ENCODE peak calls at places on chromosomes 13 and 19, in nine cellular contexts. One of them, this sample, is unnamed.

GRCh38 chr13:63161219-63161618 is 1745.6 kb upstream of the PCDH20 start:
- DNase-seq in ascending aorta: no peak
- DNase-seq in heart left ventricle: no peak
- DNase-seq in fibroblast of pulmonary artery: peak; percentile 7
- DNase-seq in CD8-positive, alpha-beta T cell: no peak
- DNase-seq in upper lobe of right lung: no peak
- DNase-seq in uterus: no peak
- DNase-seq in choroid plexus epithelial cell: peak; percentile 11
- DNase-seq in tibial nerve: no peak
- DNase-seq in this sample: no peak

GRCh38 chr13:23609414-23610186 is 39.4 kb downstream of the TNFRSF19 start:
- DNase-seq in ascending aorta: no peak
- DNase-seq in choroid plexus epithelial cell: peak; percentile 89
- DNase-seq in fibroblast of pulmonary artery: peak; percentile 59
- DNase-seq in CD8-positive, alpha-beta T cell: no peak
- DNase-seq in uterus: peak; percentile 57
- DNase-seq in heart left ventricle: no peak
- DNase-seq in upper lobe of right lung: no peak
- DNase-seq in tibial nerve: peak; percentile 38
- DNase-seq in this sample: peak; percentile 65

GRCh38 chr13:35874704-35875103 is 256.5 kb downstream of the DCLK1 start:
- DNase-seq in choroid plexus epithelial cell: no peak
- DNase-seq in fibroblast of pulmonary artery: no peak
- DNase-seq in upper lobe of right lung: no peak
- DNase-seq in heart left ventricle: peak; percentile 56
- DNase-seq in CD8-positive, alpha-beta T cell: no peak
- DNase-seq in uterus: no peak
- DNase-seq in ascending aorta: no peak
- DNase-seq in tibial nerve: no peak
- DNase-seq in this sample: no peak

GRCh38 chr13:73984949-73985691 is 149.1 kb downstream of the KLF12 start:
- DNase-seq in fibroblast of pulmonary artery: peak; percentile 36
- DNase-seq in choroid plexus epithelial cell: no peak
- DNase-seq in ascending aorta: no peak
- DNase-seq in upper lobe of right lung: peak; percentile 68
- DNase-seq in heart left ventricle: no peak
- DNase-seq in CD8-positive, alpha-beta T cell: peak; percentile 74
- DNase-seq in tibial nerve: no peak
- DNase-seq in uterus: no peak
- DNase-seq in this sample: no peak

GRCh38 chr19:5143471-5144411 is 174.8 kb downstream of the KDM4B start:
- DNase-seq in tibial nerve: no peak
- DNase-seq in fibroblast of pulmonary artery: no peak
- DNase-seq in uterus: no peak
- DNase-seq in ascending aorta: no peak
- DNase-seq in choroid plexus epithelial cell: no peak
- DNase-seq in upper lobe of right lung: no peak
- DNase-seq in heart left ventricle: no peak
- DNase-seq in CD8-positive, alpha-beta T cell: no peak
- DNase-seq in this sample: no peak

GRCh38 chr19:6423499-6424189 is 967 bp downstream of the KHSRP start:
- DNase-seq in CD8-positive, alpha-beta T cell: peak; percentile 18
- DNase-seq in choroid plexus epithelial cell: peak; percentile 66
- DNase-seq in fibroblast of pulmonary artery: peak; percentile 55
- DNase-seq in ascending aorta: no peak
- DNase-seq in heart left ventricle: peak; percentile 36
- DNase-seq in uterus: peak; percentile 21
- DNase-seq in upper lobe of right lung: no peak
- DNase-seq in tibial nerve: no peak
- DNase-seq in this sample: no peak

GRCh38 chr19:31304877-31305312 is 44.3 kb downstream of the TSHZ3 start:
- DNase-seq in ascending aorta: no peak
- DNase-seq in choroid plexus epithelial cell: peak; percentile 59
- DNase-seq in upper lobe of right lung: peak; percentile 50
- DNase-seq in uterus: no peak
- DNase-seq in heart left ventricle: no peak
- DNase-seq in fibroblast of pulmonary artery: peak; percentile 3
- DNase-seq in CD8-positive, alpha-beta T cell: no peak
- DNase-seq in tibial nerve: peak; percentile 29
- DNase-seq in this sample: no peak

GRCh38 chr13:23674795-23675640 is 104.8 kb downstream of the TNFRSF19 start:
- DNase-seq in choroid plexus epithelial cell: peak; percentile 79
- DNase-seq in upper lobe of right lung: no peak
- DNase-seq in uterus: no peak
- DNase-seq in tibial nerve: no peak
- DNase-seq in heart left ventricle: no peak
- DNase-seq in ascending aorta: no peak
- DNase-seq in fibroblast of pulmonary artery: peak; percentile 83
- DNase-seq in CD8-positive, alpha-beta T cell: no peak
- DNase-seq in this sample: peak; percentile 62

GRCh38 chr19:4161415-4162077 is 8.1 kb downstream of the CREB3L3 start:
- DNase-seq in heart left ventricle: no peak
- DNase-seq in uterus: no peak
- DNase-seq in choroid plexus epithelial cell: no peak
- DNase-seq in fibroblast of pulmonary artery: no peak
- DNase-seq in CD8-positive, alpha-beta T cell: no peak
- DNase-seq in ascending aorta: no peak
- DNase-seq in upper lobe of right lung: no peak
- DNase-seq in tibial nerve: no peak
- DNase-seq in this sample: no peak

GRCh38 chr19:11137542-11138384 is 17.8 kb downstream of the SPC24 start:
- DNase-seq in choroid plexus epithelial cell: peak; percentile 92
- DNase-seq in uterus: peak; percentile 91
- DNase-seq in heart left ventricle: peak; percentile 89
- DNase-seq in ascending aorta: peak; percentile 25
- DNase-seq in fibroblast of pulmonary artery: peak; percentile 91
- DNase-seq in CD8-positive, alpha-beta T cell: peak; percentile 52
- DNase-seq in upper lobe of right lung: peak; percentile 84
- DNase-seq in tibial nerve: peak; percentile 91
- DNase-seq in this sample: peak; percentile 73

GRCh38 chr19:31140717-31141116 is 208.5 kb downstream of the TSHZ3 start:
- DNase-seq in CD8-positive, alpha-beta T cell: no peak
- DNase-seq in upper lobe of right lung: no peak
- DNase-seq in tibial nerve: no peak
- DNase-seq in ascending aorta: no peak
- DNase-seq in choroid plexus epithelial cell: peak; percentile 60
- DNase-seq in fibroblast of pulmonary artery: peak; percentile 58
- DNase-seq in heart left ventricle: no peak
- DNase-seq in uterus: no peak
- DNase-seq in this sample: no peak

GRCh38 chr19:10454267-10454666 is 33.9 kb downstream of the PDE4A start:
- DNase-seq in ascending aorta: no peak
- DNase-seq in choroid plexus epithelial cell: peak; percentile 41
- DNase-seq in CD8-positive, alpha-beta T cell: no peak
- DNase-seq in fibroblast of pulmonary artery: no peak
- DNase-seq in tibial nerve: no peak
- DNase-seq in uterus: no peak
- DNase-seq in upper lobe of right lung: no peak
- DNase-seq in heart left ventricle: no peak
- DNase-seq in this sample: no peak

GRCh38 chr13:24865158-24865557 is 101.2 kb downstream of the RNF17 start:
- DNase-seq in ascending aorta: no peak
- DNase-seq in fibroblast of pulmonary artery: peak; percentile 27
- DNase-seq in heart left ventricle: no peak
- DNase-seq in tibial nerve: no peak
- DNase-seq in uterus: no peak
- DNase-seq in CD8-positive, alpha-beta T cell: no peak
- DNase-seq in upper lobe of right lung: no peak
- DNase-seq in choroid plexus epithelial cell: peak; percentile 42
- DNase-seq in this sample: no peak

GRCh38 chr13:44273991-44274810 is 99.4 kb upstream of the SERP2 start:
- DNase-seq in uterus: peak; percentile 45
- DNase-seq in fibroblast of pulmonary artery: peak; percentile 58
- DNase-seq in tibial nerve: no peak
- DNase-seq in CD8-positive, alpha-beta T cell: peak; percentile 13
- DNase-seq in ascending aorta: no peak
- DNase-seq in heart left ventricle: no peak
- DNase-seq in choroid plexus epithelial cell: peak; percentile 65
- DNase-seq in upper lobe of right lung: no peak
- DNase-seq in this sample: no peak

GRCh38 chr19:13597625-13598024 is 91.3 kb upstream of the CACNA1A start:
- DNase-seq in heart left ventricle: peak; percentile 40
- DNase-seq in fibroblast of pulmonary artery: peak; percentile 83
- DNase-seq in tibial nerve: peak; percentile 47
- DNase-seq in ascending aorta: no peak
- DNase-seq in choroid plexus epithelial cell: peak; percentile 85
- DNase-seq in upper lobe of right lung: no peak
- DNase-seq in CD8-positive, alpha-beta T cell: peak; percentile 42
- DNase-seq in uterus: peak; percentile 33
- DNase-seq in this sample: peak; percentile 46

GRCh38 chr13:22128413-22129198 is 457.7 kb downstream of the FGF9 start:
- DNase-seq in choroid plexus epithelial cell: no peak
- DNase-seq in CD8-positive, alpha-beta T cell: no peak
- DNase-seq in fibroblast of pulmonary artery: no peak
- DNase-seq in tibial nerve: no peak
- DNase-seq in upper lobe of right lung: no peak
- DNase-seq in ascending aorta: no peak
- DNase-seq in heart left ventricle: no peak
- DNase-seq in uterus: no peak
- DNase-seq in this sample: no peak

GRCh38 chr19:35483089-35483488 is 7.2 kb downstream of the KRTDAP start:
- DNase-seq in fibroblast of pulmonary artery: no peak
- DNase-seq in upper lobe of right lung: no peak
- DNase-seq in uterus: no peak
- DNase-seq in CD8-positive, alpha-beta T cell: no peak
- DNase-seq in tibial nerve: no peak
- DNase-seq in ascending aorta: no peak
- DNase-seq in heart left ventricle: no peak
- DNase-seq in choroid plexus epithelial cell: no peak
- DNase-seq in this sample: no peak

GRCh38 chr19:45779231-45780145 is 2.8 kb downstream of the DMPK start:
- DNase-seq in fibroblast of pulmonary artery: peak; percentile 43
- DNase-seq in uterus: peak; percentile 96
- DNase-seq in CD8-positive, alpha-beta T cell: peak; percentile 72
- DNase-seq in upper lobe of right lung: peak; percentile 94
- DNase-seq in heart left ventricle: peak; percentile 77
- DNase-seq in tibial nerve: peak; percentile 90
- DNase-seq in choroid plexus epithelial cell: peak; percentile 52
- DNase-seq in ascending aorta: no peak
- DNase-seq in this sample: no peak

GRCh38 chr13:88248393-88248792 is 577.2 kb downstream of the SLITRK5 start:
- DNase-seq in CD8-positive, alpha-beta T cell: no peak
- DNase-seq in ascending aorta: no peak
- DNase-seq in heart left ventricle: no peak
- DNase-seq in upper lobe of right lung: no peak
- DNase-seq in choroid plexus epithelial cell: no peak
- DNase-seq in uterus: no peak
- DNase-seq in fibroblast of pulmonary artery: no peak
- DNase-seq in tibial nerve: no peak
- DNase-seq in this sample: no peak

GRCh38 chr13:34748561-34748960 is 193.5 kb upstream of the NBEA start:
- DNase-seq in uterus: no peak
- DNase-seq in CD8-positive, alpha-beta T cell: no peak
- DNase-seq in choroid plexus epithelial cell: no peak
- DNase-seq in tibial nerve: no peak
- DNase-seq in upper lobe of right lung: no peak
- DNase-seq in fibroblast of pulmonary artery: no peak
- DNase-seq in heart left ventricle: no peak
- DNase-seq in ascending aorta: no peak
- DNase-seq in this sample: no peak

GRCh38 chr19:21158523-21159135 is 16.8 kb downstream of the ZNF431 start:
- DNase-seq in uterus: no peak
- DNase-seq in fibroblast of pulmonary artery: peak; percentile 69
- DNase-seq in CD8-positive, alpha-beta T cell: no peak
- DNase-seq in heart left ventricle: no peak
- DNase-seq in upper lobe of right lung: no peak
- DNase-seq in ascending aorta: no peak
- DNase-seq in tibial nerve: no peak
- DNase-seq in choroid plexus epithelial cell: peak; percentile 69
- DNase-seq in this sample: peak; percentile 23

GRCh38 chr13:48748681-48749080 is 95.0 kb downstream of the CYSLTR2 start:
- DNase-seq in fibroblast of pulmonary artery: no peak
- DNase-seq in upper lobe of right lung: no peak
- DNase-seq in uterus: no peak
- DNase-seq in heart left ventricle: no peak
- DNase-seq in ascending aorta: no peak
- DNase-seq in tibial nerve: no peak
- DNase-seq in CD8-positive, alpha-beta T cell: no peak
- DNase-seq in choroid plexus epithelial cell: peak; percentile 55
- DNase-seq in this sample: no peak

GRCh38 chr13:66492479-66492878 is 737.7 kb downstream of the PCDH9 start:
- DNase-seq in tibial nerve: no peak
- DNase-seq in uterus: no peak
- DNase-seq in heart left ventricle: no peak
- DNase-seq in fibroblast of pulmonary artery: no peak
- DNase-seq in upper lobe of right lung: no peak
- DNase-seq in choroid plexus epithelial cell: no peak
- DNase-seq in ascending aorta: no peak
- DNase-seq in CD8-positive, alpha-beta T cell: no peak
- DNase-seq in this sample: no peak
- TF ChIP-seq CTCF in tibial nerve: no peak
- TF ChIP-seq CTCF in uterus: no peak
- TF ChIP-seq CTCF in heart left ventricle: no peak
- TF ChIP-seq CTCF in fibroblast of pulmonary artery: no peak
- TF ChIP-seq CTCF in upper lobe of right lung: no peak
- TF ChIP-seq CTCF in choroid plexus epithelial cell: peak; percentile 49
- TF ChIP-seq CTCF in ascending aorta: no peak
- TF ChIP-seq CTCF in CD8-positive, alpha-beta T cell: no peak
- TF ChIP-seq CTCF in this sample: no peak

DNA sequence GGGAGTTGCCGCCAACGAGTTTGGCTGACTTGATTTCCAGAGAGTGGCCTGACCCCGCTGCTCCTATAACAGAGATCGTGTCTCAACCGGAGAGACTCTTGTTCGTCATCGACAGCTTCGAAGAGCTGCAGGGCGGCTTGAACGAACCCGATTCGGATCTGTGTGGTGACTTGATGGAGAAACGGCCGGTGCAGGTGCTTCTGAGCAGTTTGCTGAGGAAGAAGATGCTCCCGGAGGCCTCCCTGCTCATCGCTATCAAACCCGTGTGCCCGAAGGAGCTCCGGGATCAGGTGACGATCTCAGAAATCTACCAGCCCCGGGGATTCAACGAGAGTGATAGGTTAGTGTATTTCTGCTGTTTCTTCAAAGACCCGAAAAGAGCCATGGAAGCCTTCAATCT is 21.6 kb downstream of the NLRP4 start:
- DNase-seq in choroid plexus epithelial cell: no peak
- DNase-seq in heart left ventricle: no peak
- DNase-seq in uterus: no peak
- DNase-seq in ascending aorta: no peak
- DNase-seq in CD8-positive, alpha-beta T cell: no peak
- DNase-seq in tibial nerve: no peak
- DNase-seq in upper lobe of right lung: no peak
- DNase-seq in fibroblast of pulmonary artery: no peak
- DNase-seq in this sample: no peak
- H3K4me3 ChIP-seq in choroid plexus epithelial cell: no peak overlapping the region
- H3K4me3 ChIP-seq in heart left ventricle: no peak overlapping the region
- H3K4me3 ChIP-seq in uterus: no peak overlapping the region
- H3K4me3 ChIP-seq in ascending aorta: no peak overlapping the region
- H3K4me3 ChIP-seq in CD8-positive, alpha-beta T cell: no peak overlapping the region
- H3K4me3 ChIP-seq in tibial nerve: no peak overlapping the region
- H3K4me3 ChIP-seq in upper lobe of right lung: no peak overlapping the region
- H3K4me3 ChIP-seq in fibroblast of pulmonary artery: no peak overlapping the region
- H3K4me3 ChIP-seq in this sample: no peak overlapping the region

GRCh38 chr19:50607874-50608785 is 31.6 kb downstream of the SYT3 start:
- DNase-seq in CD8-positive, alpha-beta T cell: peak; percentile 62
- DNase-seq in fibroblast of pulmonary artery: peak; percentile 88
- DNase-seq in uterus: peak; percentile 59
- DNase-seq in ascending aorta: peak; percentile 10
- DNase-seq in upper lobe of right lung: peak; percentile 94
- DNase-seq in choroid plexus epithelial cell: peak; percentile 36
- DNase-seq in heart left ventricle: peak; percentile 50
- DNase-seq in tibial nerve: peak; percentile 33
- DNase-seq in this sample: no peak
- TF ChIP-seq CTCF in CD8-positive, alpha-beta T cell: no peak
- TF ChIP-seq CTCF in fibroblast of pulmonary artery: peak; percentile 63
- TF ChIP-seq CTCF in uterus: peak; percentile 25
- TF ChIP-seq CTCF in ascending aorta: no peak
- TF ChIP-seq CTCF in upper lobe of right lung: peak; percentile 47
- TF ChIP-seq CTCF in choroid plexus epithelial cell: no peak
- TF ChIP-seq CTCF in heart left ventricle: peak; percentile 49
- TF ChIP-seq CTCF in tibial nerve: no peak
- TF ChIP-seq CTCF in this sample: no peak

GRCh38 chr19:39074942-39075341 is 9.2 kb upstream of the ACP7 start:
- DNase-seq in heart left ventricle: no peak
- DNase-seq in uterus: no peak
- DNase-seq in CD8-positive, alpha-beta T cell: no peak
- DNase-seq in tibial nerve: no peak
- DNase-seq in upper lobe of right lung: no peak
- DNase-seq in fibroblast of pulmonary artery: no peak
- DNase-seq in choroid plexus epithelial cell: no peak
- DNase-seq in ascending aorta: no peak
- DNase-seq in this sample: no peak
- H3K4me3 ChIP-seq in heart left ventricle: no peak overlapping the region
- H3K4me3 ChIP-seq in uterus: no peak overlapping the region
- H3K4me3 ChIP-seq in CD8-positive, alpha-beta T cell: no peak overlapping the region
- H3K4me3 ChIP-seq in tibial nerve: no peak overlapping the region
- H3K4me3 ChIP-seq in upper lobe of right lung: no peak overlapping the region
- H3K4me3 ChIP-seq in fibroblast of pulmonary artery: no peak overlapping the region
- H3K4me3 ChIP-seq in choroid plexus epithelial cell: no peak overlapping the region
- H3K4me3 ChIP-seq in ascending aorta: no peak overlapping the region
- H3K4me3 ChIP-seq in this sample: no peak overlapping the region